ENCODE peak calls at places on chromosomes 13 and 19, in seven cellular contexts. O is Panc1; L is CD4-positive, alpha-beta T cell; D is GM20000; W is adrenal gland; P is neural crest cell; M is cardiac fibroblast. V is an unnamed sample.
A peak's percentile ranks its signal among the peaks of the same experiment; 100 is the strongest.

GRCh38 chr19:48683349-48683748 is 10.5 kb upstream of the NTN5 start:
- DNase-seq in P (no peak), W (no peak), O (no peak), D (no peak), L (no peak), M (peak; percentile 68), V (no peak)

GRCh38 chr19:35531291-35531690 is 2.0 kb upstream of the GAPDHS start:
- DNase-seq in L (no peak), P (no peak), D (no peak), O (no peak), M (no peak), W (no peak), V (no peak)

GRCh38 chr19:28424041-28424440 is 788.9 kb downstream of the UQCRFS1 start:
- DNase-seq in D (no peak), L (no peak), P (no peak), M (no peak), O (no peak), W (no peak), V (no peak)

GRCh38 chr13:109309625-109310363 is 476.6 kb downstream of the IRS2 start:
- DNase-seq in L (no peak), M (no peak), P (no peak), W (no peak), D (no peak), O (no peak), V (no peak)

GRCh38 chr13:113971471-113972231 is 2.2 kb downstream of the C13orf46 start:
- DNase-seq in P (no peak), L (no peak), M (no peak), D (no peak), O (no peak), W (no peak), V (no peak)

GRCh38 chr19:13872695-13873389 is 4.1 kb upstream of the NANOS3 start:
- DNase-seq in W (no peak), D (peak; percentile 75), O (no peak), P (peak; percentile 46), M (no peak), L (no peak), V (no peak)

GRCh38 chr13:41675306-41675705 is 218.0 kb downstream of the RGCC start:
- DNase-seq in M (peak; percentile 78), O (no peak), L (no peak), W (no peak), D (no peak), P (no peak), V (no peak)

GRCh38 chr19:14616310-14616870 is 33.5 kb downstream of the CLEC17A start:
- DNase-seq in W (no peak), P (no peak), M (no peak), L (no peak), O (no peak), D (no peak), V (no peak)

GRCh38 chr19:48746738-48747575 is at the start of gene IZUMO1:
- DNase-seq in M (peak; percentile 95), W (peak; percentile 82), P (peak; percentile 77), D (peak; percentile 76), L (peak; percentile 33), O (peak; percentile 48), V (peak; percentile 52)

GRCh38 chr19:12774588-12775555 is at the start of gene HOOK2:
- DNase-seq in M (no peak), O (no peak), L (peak; percentile 8), D (no peak), W (peak; percentile 59), P (no peak), V (no peak)

GRCh38 chr13:112738606-112739005 is 48.8 kb downstream of the ATP11A start:
- DNase-seq in L (no peak), D (no peak), O (no peak), P (no peak), M (no peak), W (no peak), V (no peak)

GRCh38 chr13:43240278-43240677 is 216.9 kb downstream of the DNAJC15 start:
- DNase-seq in M (no peak), D (peak; percentile 65), P (no peak), O (no peak), L (no peak), W (no peak), V (no peak)

GRCh38 chr13:42740753-42741152 is 40.6 kb upstream of the FAM216B start:
- DNase-seq in W (peak; percentile 41), P (no peak), M (peak; percentile 52), L (no peak), O (no peak), D (no peak), V (no peak)

GRCh38 chr19:39917561-39918182 is 16.8 kb downstream of the FCGBP start:
- DNase-seq in L (no peak), P (no peak), W (no peak), D (peak; percentile 21), O (no peak), M (no peak), V (no peak)

GRCh38 chr13:54241719-54242118 is 1213.1 kb downstream of the OLFM4 start:
- DNase-seq in M (no peak), D (no peak), W (no peak), L (no peak), O (no peak), P (no peak), V (no peak)

GRCh38 chr19:38869160-38869835 is 8.8 kb downstream of the RINL start:
- DNase-seq in D (peak; percentile 50), O (no peak), P (no peak), M (no peak), W (no peak), L (no peak), V (no peak)

GRCh38 chr13:110817143-110817542 is 97.7 kb downstream of the ANKRD10 start:
- DNase-seq in O (no peak), D (no peak), P (no peak), L (no peak), W (no peak), M (no peak), V (no peak)

GRCh38 chr13:105984236-105984635 is 551.2 kb downstream of the EFNB2 start:
- DNase-seq in P (no peak), W (no peak), O (no peak), L (no peak), D (no peak), M (no peak), V (no peak)

GRCh38 chr13:105979131-105979530 is 556.3 kb downstream of the EFNB2 start:
- DNase-seq in O (no peak), L (no peak), M (no peak), W (no peak), P (no peak), D (no peak), V (no peak)

GRCh38 chr13:105979586-105979985 is 555.9 kb downstream of the EFNB2 start:
- DNase-seq in D (no peak), M (peak; percentile 17), W (no peak), O (no peak), P (no peak), L (no peak), V (no peak)

DNA sequence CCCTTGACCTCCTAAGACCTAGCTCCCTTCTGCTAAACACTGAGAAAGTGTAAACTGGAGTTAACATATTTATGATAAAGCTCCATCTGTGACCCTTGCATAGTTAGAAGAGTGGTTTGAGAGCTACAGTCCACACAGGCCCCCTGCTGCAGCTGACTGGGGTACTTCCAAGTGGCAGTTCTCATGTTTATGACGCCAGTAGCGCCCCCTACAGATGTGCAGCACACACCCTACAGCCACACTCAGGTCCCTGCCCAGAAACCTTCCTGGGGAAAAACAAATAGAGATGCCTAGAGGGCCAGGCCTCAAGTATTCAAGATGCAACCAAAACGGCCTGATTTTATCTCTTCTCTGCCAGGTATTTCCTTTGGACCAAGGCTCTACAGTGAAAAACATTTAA is 553.2 kb downstream of the EFNB2 start:
- DNase-seq in W (no peak), L (no peak), D (no peak), O (no peak), P (no peak), M (no peak), V (no peak)
- TF ChIP-seq CTCF in W (no peak), L (no peak), D (no peak), O (no peak), P (no peak), M (no peak), V (peak; percentile 19)

DNA sequence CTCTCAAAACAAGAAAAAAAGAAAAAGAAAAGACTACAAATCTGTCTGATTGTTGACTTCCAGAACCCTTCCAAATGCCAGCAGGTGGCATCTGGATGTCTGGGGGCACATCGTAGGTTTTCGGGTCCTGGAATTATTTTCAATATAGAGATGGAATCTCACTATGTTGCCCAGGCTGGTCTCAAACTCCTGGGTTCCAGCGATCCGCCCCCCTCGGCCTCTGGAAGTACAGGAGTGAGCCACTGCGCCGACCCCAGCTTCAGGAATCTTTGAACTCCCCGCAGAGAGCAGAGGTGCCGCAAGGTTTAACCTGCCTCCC is 567 bp upstream of the B3GNT3 start:
- DNase-seq in O (no peak), M (no peak), W (no peak), D (no peak), P (no peak), L (no peak), V (no peak)
- TF ChIP-seq CTCF in O (no peak), M (no peak), W (no peak), D (no peak), P (no peak), L (no peak), V (peak; percentile 21)

GRCh38 chr13:79018166-79018565 is 359.2 kb upstream of the OBI1 start:
- DNase-seq in D (no peak), O (no peak), W (no peak), P (no peak), L (no peak), M (no peak), V (no peak)
- TF ChIP-seq CTCF in D (peak; percentile 3), O (no peak), W (no peak), P (no peak), L (no peak), M (no peak), V (no peak)

GRCh38 chr19:51641648-51642047 is 5.0 kb downstream of the SIGLEC14 start:
- DNase-seq in O (no peak), D (no peak), M (no peak), W (no peak), P (no peak), L (no peak), V (no peak)

GRCh38 chr19:51640371-51640770 is 6.3 kb downstream of the SIGLEC14 start:
- DNase-seq in M (no peak), W (no peak), L (no peak), D (no peak), P (no peak), O (no peak), V (no peak)

GRCh38 chr19:51639916-51640315 is 6.7 kb downstream of the SIGLEC14 start:
- DNase-seq in O (no peak), M (no peak), W (no peak), L (no peak), D (no peak), P (no peak), V (no peak)

GRCh38 chr19:51632126-51632525 is 1.9 kb upstream of the SIGLEC5 start:
- DNase-seq in L (no peak), P (no peak), M (no peak), D (no peak), W (no peak), O (no peak), V (no peak)

GRCh38 chr19:51637362-51637978 is 7.3 kb upstream of the SIGLEC5 start:
- DNase-seq in D (peak; percentile 38), M (peak; percentile 40), L (no peak), W (no peak), O (no peak), P (no peak), V (no peak)
- TF ChIP-seq CTCF in D (peak; percentile 36), M (peak; percentile 55), L (peak; percentile 57), W (peak; percentile 33), O (peak; percentile 66), P (peak; percentile 63), V (peak; percentile 58)

V was measured in epithelial cell of proximal tubule.